ENCODE peak calls at places on chromosomes 1 and 21, in eight cellular contexts. N is fibroblast of the aortic adventitia, S is hepatocyte, P is lower lobe of right lung, A is gastrocnemius medialis, J is heart right ventricle, U is colonic mucosa, I is MM.1S. B is an unnamed sample.

GRCh38 chr1:154849645-154850131 is 20.4 kb downstream of the KCNN3 start:
- DNase-seq in N (no peak), S (no peak), P (no peak), A (no peak), J (no peak), U (no peak), I (no peak), B (no peak)

GRCh38 chr1:115507256-115507589 is 134.5 kb upstream of the VANGL1 start:
- DNase-seq in N (peak), S (peak), P (no peak), A (no peak), J (no peak), U (no peak), I (no peak), B (peak)

GRCh38 chr21:45175326-45176085 is 101.1 kb downstream of the ADARB1 start:
- DNase-seq in N (no peak), S (no peak), P (no peak), A (no peak), J (no peak), U (no peak), I (no peak), B (no peak)

GRCh38 chr1:1827089-1827433 is 48.8 kb upstream of the NADK start:
- DNase-seq in N (no peak), S (no peak), P (no peak), A (no peak), J (no peak), U (no peak), I (no peak), B (no peak)

GRCh38 chr1:16174261-16174871 is 18.5 kb upstream of the EPHA2 start:
- DNase-seq in N (no peak), S (no peak), P (no peak), A (no peak), J (no peak), U (no peak), I (no peak), B (no peak)

GRCh38 chr1:99558539-99558938 is 87.4 kb upstream of the PALMD start:
- DNase-seq in N (peak), S (no peak), P (no peak), A (no peak), J (no peak), U (no peak), I (no peak), B (peak)

GRCh38 chr1:79787631-79788030 is 781.1 kb upstream of the ADGRL4 start:
- DNase-seq in N (no peak), S (no peak), P (no peak), A (no peak), J (no peak), U (no peak), I (no peak), B (no peak)

GRCh38 chr1:28518745-28519341 is 13.0 kb downstream of the RCC1 start:
- DNase-seq in N (peak), S (peak), P (no peak), A (no peak), J (no peak), U (peak), I (peak), B (no peak)

GRCh38 chr1:230985711-230986110 is 6.8 kb downstream of the ARV1 start:
- DNase-seq in N (no peak), S (no peak), P (no peak), A (no peak), J (no peak), U (peak), I (no peak), B (no peak)

GRCh38 chr1:155777541-155777940 is 79.5 kb downstream of the GON4L start:
- DNase-seq in N (no peak), S (no peak), P (no peak), A (no peak), J (no peak), U (no peak), I (no peak), B (no peak)

GRCh38 chr21:45818276-45818903 is 163.2 kb upstream of the COL6A1 start:
- DNase-seq in N (peak), S (peak), P (no peak), A (no peak), J (no peak), U (no peak), I (no peak), B (peak)

GRCh38 chr1:205961405-205961804 is 18.1 kb upstream of the SLC26A9 start:
- DNase-seq in N (peak), S (no peak), P (no peak), A (no peak), J (no peak), U (no peak), I (peak), B (no peak)

GRCh38 chr1:18385239-18385790 is 95.4 kb upstream of the KLHDC7A start:
- DNase-seq in N (no peak), S (peak), P (no peak), A (no peak), J (no peak), U (peak), I (no peak), B (no peak)

GRCh38 chr1:6052543-6053205 is 7.0 kb downstream of the KCNAB2 start:
- DNase-seq in N (peak), S (peak), P (no peak), A (no peak), J (peak), U (peak), I (peak), B (peak)

GRCh38 chr1:50747394-50747793 is 212.7 kb downstream of the FAF1 start:
- DNase-seq in N (no peak), S (no peak), P (no peak), A (no peak), J (no peak), U (no peak), I (no peak), B (no peak)

GRCh38 chr1:50750021-50750619 is 209.9 kb downstream of the FAF1 start:
- DNase-seq in N (peak), S (peak), P (no peak), A (no peak), J (no peak), U (no peak), I (no peak), B (peak)
- TF ChIP-seq CTCF in N (peak), S (peak), P (peak), A (no peak), J (peak), U (no peak), I (no peak), B (peak)

GRCh38 chr1:44806025-44806703 is 987 bp downstream of the DYNLT4 start:
- DNase-seq in N (no peak), S (peak), P (no peak), A (no peak), J (no peak), U (no peak), I (no peak), B (no peak)

GRCh38 chr1:44805311-44806024 is 1.7 kb downstream of the DYNLT4 start:
- DNase-seq in N (no peak), S (peak), P (peak), A (no peak), J (no peak), U (no peak), I (no peak), B (no peak)

GRCh38 chr1:44807364-44808062 is 362 bp upstream of the DYNLT4 start:
- DNase-seq in N (peak), S (peak), P (peak), A (peak), J (peak), U (peak), I (no peak), B (peak)

GRCh38 chr1:44808063-44808937 is at the start of gene BTBD19:
- DNase-seq in N (peak), S (peak), P (peak), A (peak), J (peak), U (peak), I (no peak), B (peak)

GRCh38 chr1:44806704-44807363 is at the start of gene DYNLT4:
- DNase-seq in N (no peak), S (no peak), P (peak), A (no peak), J (no peak), U (no peak), I (no peak), B (no peak)
- H3K4me3 ChIP-seq in N (peak), S (no peak), P (peak), A (peak), J (peak), U (no peak), I (no peak), B (peak)

GRCh38 chr1:207649865-207650580 is 5.1 kb downstream of the CR1L start:
- DNase-seq in N (no peak), S (no peak), P (no peak), A (no peak), J (no peak), U (no peak), I (no peak), B (no peak)

GRCh38 chr1:207651583-207651982 is 6.7 kb downstream of the CR1L start:
- DNase-seq in N (no peak), S (no peak), P (no peak), A (no peak), J (no peak), U (no peak), I (no peak), B (no peak)

GRCh38 chr1:207658904-207659485 is 14.1 kb downstream of the CR1L start:
- DNase-seq in N (no peak), S (no peak), P (no peak), A (no peak), J (no peak), U (no peak), I (no peak), B (no peak)

GRCh38 chr1:207658408-207658807 is 13.5 kb downstream of the CR1L start:
- DNase-seq in N (no peak), S (no peak), P (no peak), A (no peak), J (no peak), U (no peak), I (no peak), B (no peak)

DNA sequence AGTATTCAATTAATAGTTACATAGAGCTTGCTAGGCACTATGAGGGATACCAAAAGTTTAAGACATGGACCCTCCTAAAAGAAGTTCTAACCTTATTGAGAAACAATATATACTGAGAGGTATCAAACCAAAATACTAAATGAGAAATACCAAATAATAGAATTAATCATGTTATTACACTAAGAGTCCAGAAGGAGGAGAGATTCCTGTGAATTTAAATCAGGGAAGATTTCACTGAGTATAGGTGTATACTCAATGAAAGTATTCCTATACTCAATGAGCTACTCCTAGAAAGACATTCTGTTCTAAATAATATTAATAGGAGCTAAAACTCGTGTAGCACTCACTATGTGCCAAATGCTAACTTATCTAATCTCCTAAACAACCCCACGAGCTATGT is 9.4 kb downstream of the CR1L start:
- DNase-seq in N (peak), S (no peak), P (no peak), A (no peak), J (no peak), U (no peak), I (no peak), B (peak)
- TF ChIP-seq CTCF in N (peak), S (peak), P (no peak), A (no peak), J (peak), U (no peak), I (peak), B (peak)

GRCh38 chr21:35426897-35427296 is 377.8 kb upstream of the RUNX1 start:
- DNase-seq in N (no peak), S (no peak), P (no peak), A (no peak), J (no peak), U (no peak), I (no peak), B (no peak)

GRCh38 chr21:35427320-35428040 is 378.4 kb upstream of the RUNX1 start:
- DNase-seq in N (peak), S (no peak), P (no peak), A (no peak), J (no peak), U (no peak), I (no peak), B (no peak)

GRCh38 chr21:35428927-35429326 is 379.8 kb upstream of the RUNX1 start:
- DNase-seq in N (peak), S (no peak), P (no peak), A (no peak), J (no peak), U (no peak), I (no peak), B (no peak)

GRCh38 chr21:35428489-35428888 is 379.4 kb upstream of the RUNX1 start:
- DNase-seq in N (peak), S (no peak), P (peak), A (no peak), J (peak), U (no peak), I (no peak), B (peak)

GRCh38 chr21:35428041-35428400 is 378.9 kb upstream of the RUNX1 start:
- DNase-seq in N (peak), S (no peak), P (no peak), A (no peak), J (no peak), U (no peak), I (no peak), B (peak)
- H3K4me3 ChIP-seq in N (no peak), S (no peak), P (no peak), A (no peak), J (no peak), U (no peak), I (no peak), B (no peak)

GRCh38 chr21:24046816-24047443 is 1560.4 kb downstream of the MRPL39 start:
- DNase-seq in N (no peak), S (no peak), P (no peak), A (no peak), J (no peak), U (no peak), I (no peak), B (no peak)

GRCh38 chr21:24045373-24045772 is 1561.9 kb downstream of the MRPL39 start:
- DNase-seq in N (no peak), S (no peak), P (no peak), A (no peak), J (no peak), U (no peak), I (no peak), B (no peak)

GRCh38 chr21:24045775-24046215 is 1561.5 kb downstream of the MRPL39 start:
- DNase-seq in N (peak), S (peak), P (peak), A (no peak), J (peak), U (peak), I (peak), B (peak)

GRCh38 chr21:24050233-24050632 is 1557.0 kb downstream of the MRPL39 start:
- DNase-seq in N (no peak), S (no peak), P (no peak), A (no peak), J (no peak), U (no peak), I (no peak), B (no peak)
- TF ChIP-seq CTCF in N (no peak), S (no peak), P (no peak), A (no peak), J (no peak), U (no peak), I (no peak), B (no peak)

GRCh38 chr1:168499094-168500049 is 44.4 kb downstream of the XCL2 start:
- DNase-seq in N (no peak), S (no peak), P (no peak), A (no peak), J (no peak), U (no peak), I (peak), B (peak)

GRCh38 chr1:168497376-168497952 is 46.3 kb downstream of the XCL2 start:
- DNase-seq in N (no peak), S (no peak), P (no peak), A (no peak), J (no peak), U (no peak), I (no peak), B (no peak)

GRCh38 chr1:168498159-168498609 is 45.6 kb downstream of the XCL2 start:
- DNase-seq in N (peak), S (peak), P (no peak), A (no peak), J (no peak), U (no peak), I (no peak), B (peak)
- H3K4me3 ChIP-seq in N (no peak), S (no peak), P (no peak), A (no peak), J (no peak), U (no peak), I (no peak), B (no peak)

GRCh38 chr1:220918285-220918951 is 39.2 kb downstream of the HLX start:
- DNase-seq in N (no peak), S (no peak), P (no peak), A (no peak), J (no peak), U (no peak), I (no peak), B (no peak)
- TF ChIP-seq CTCF in N (no peak), S (no peak), P (no peak), A (no peak), J (no peak), U (no peak), I (no peak), B (no peak)